ENCODE peak calls at places on chromosomes 6 and 20, in four cellular contexts. G is mesenteric fat pad, E is OCI-LY7, F is psoas muscle. K is an unnamed sample.

GRCh38 chr20:56807118-56807517 is 178.0 kb downstream of the TFAP2C start:
- DNase-seq in G (no peak), E (no peak), F (no peak), K (no peak)

GRCh38 chr20:1287306-1287705 is 21.2 kb downstream of the SNPH start:
- DNase-seq in G (no peak), E (no peak), F (no peak), K (no peak)

GRCh38 chr6:128158496-128158895 is 257.6 kb upstream of the THEMIS start:
- DNase-seq in G (no peak), E (no peak), F (no peak), K (no peak)

GRCh38 chr6:1767481-1768246 is 157.9 kb downstream of the FOXC1 start:
- DNase-seq in G (no peak), E (no peak), F (peak), K (no peak)

GRCh38 chr6:132498638-132499037 is 14.3 kb downstream of the STX7 start:
- DNase-seq in G (no peak), E (peak), F (no peak), K (no peak)

GRCh38 chr6:146598785-146599405 is at the start of gene ADGB:
- DNase-seq in G (no peak), E (no peak), F (peak), K (peak)

GRCh38 chr20:51734876-51735499 is 33.2 kb downstream of the ATP9A start:
- DNase-seq in G (no peak), E (no peak), F (no peak), K (peak)

GRCh38 chr20:43963872-43964791 is 49.5 kb downstream of the TOX2 start:
- DNase-seq in G (no peak), E (no peak), F (peak), K (no peak)

GRCh38 chr6:105317607-105318533 is 85.0 kb downstream of the PREP start:
- DNase-seq in G (no peak), E (peak), F (no peak), K (no peak)

GRCh38 chr6:39911513-39912125 is 22.6 kb downstream of the MOCS1 start:
- DNase-seq in G (peak), E (no peak), F (no peak), K (no peak)

GRCh38 chr6:11815231-11815630 is 36.6 kb upstream of the ADTRP start:
- DNase-seq in G (no peak), E (no peak), F (no peak), K (no peak)

GRCh38 chr6:163719028-163719742 is 304.7 kb downstream of the QKI start:
- DNase-seq in G (no peak), E (no peak), F (no peak), K (no peak)

GRCh38 chr6:122783401-122783800 is 3.9 kb downstream of the FABP7 start:
- DNase-seq in G (no peak), E (no peak), F (no peak), K (no peak)

K was measured in ovary.